ENCODE peak calls at places on chromosomes 7 and 10, in five cellular contexts. P, V, H, K and I are unnamed samples.
A peak's percentile ranks its signal among the peaks of the same experiment; 100 is the strongest.

GRCh38 chr7:26910221-26910620 is 45.8 kb upstream of the SKAP2 start:
- DNase-seq in V (no peak), P (peak; percentile 18), H (no peak), K (no peak), I (peak; percentile 6)

GRCh38 chr10:132599712-132600111 is 62.1 kb downstream of the INPP5A start:
- DNase-seq in P (no peak), H (no peak), V (no peak), K (no peak), I (no peak)

GRCh38 chr7:1512781-1513656 is 8.8 kb upstream of the INTS1 start:
- DNase-seq in H (peak; percentile 91), P (no peak), V (no peak), K (no peak), I (no peak)

GRCh38 chr7:24383055-24383454 is 99.1 kb downstream of the NPY start:
- DNase-seq in P (no peak), H (no peak), V (no peak), K (no peak), I (no peak)

GRCh38 chr10:133554600-133554999 is 10.8 kb downstream of the SYCE1 start:
- DNase-seq in V (no peak), P (no peak), K (no peak), H (no peak), I (no peak)

GRCh38 chr7:90579181-90579688 is 16.9 kb upstream of the CDK14 start:
- DNase-seq in P (no peak), K (no peak), V (no peak), H (no peak), I (no peak)

GRCh38 chr10:9038146-9038714 is 983.7 kb downstream of the GATA3 start:
- DNase-seq in P (no peak), V (no peak), H (no peak), K (no peak), I (no peak)

GRCh38 chr7:97016392-97017196 is 8.0 kb downstream of the DLX5 start:
- DNase-seq in P (peak; percentile 76), V (no peak), H (no peak), K (no peak), I (peak; percentile 92)

GRCh38 chr10:97705006-97705670 is 8.4 kb upstream of the MARVELD1 start:
- DNase-seq in P (no peak), H (no peak), K (no peak), V (no peak), I (no peak)

GRCh38 chr7:140232959-140233649 is 56.3 kb upstream of the KDM7A start:
- DNase-seq in H (no peak), K (peak; percentile 70), V (no peak), P (peak; percentile 52), I (no peak)

GRCh38 chr10:14954934-14955333 is 1.0 kb upstream of the DCLRE1C start:
- DNase-seq in K (no peak), P (no peak), H (no peak), V (no peak), I (no peak)
- H3K4me3 ChIP-seq in K (no peak overlapping the region), P (peak overlapping the region; percentile 82), H (peak overlapping the region; percentile 75), V (peak overlapping the region; percentile 74), I (peak overlapping the region; percentile 81)

GRCh38 chr10:129890170-129890569 is 73.9 kb downstream of the EBF3 start:
- DNase-seq in K (no peak), P (no peak), V (no peak), H (no peak), I (no peak)
- TF ChIP-seq JUNB in K (no peak), P (no peak), V (no peak), H (no peak), I (no peak)

DNA sequence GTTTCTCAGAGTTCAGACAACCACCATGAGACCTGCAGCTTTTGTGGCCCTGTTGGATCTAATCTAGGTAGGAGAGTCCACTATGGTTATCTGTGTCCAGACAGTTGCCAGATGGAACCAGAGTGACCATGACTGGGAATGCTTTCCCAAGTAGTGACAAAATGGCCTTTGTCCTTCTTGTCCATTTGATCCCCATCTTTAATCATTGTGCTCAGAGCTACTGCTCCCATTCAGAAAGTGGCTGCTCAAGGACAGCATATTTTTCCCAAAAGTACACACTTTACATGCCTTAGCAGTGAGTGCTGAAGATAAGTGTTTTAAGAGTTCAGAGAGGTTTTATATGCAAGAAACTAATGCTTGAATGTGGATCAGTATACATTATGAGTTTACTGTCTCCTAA is 5.4 kb upstream of the ACSM6 start:
- DNase-seq in V (no peak), H (no peak), P (peak; percentile 32), K (no peak), I (no peak)
- H3K4me3 ChIP-seq in V (no peak overlapping the region), H (no peak overlapping the region), P (no peak overlapping the region), K (no peak overlapping the region), I (no peak overlapping the region)

DNA sequence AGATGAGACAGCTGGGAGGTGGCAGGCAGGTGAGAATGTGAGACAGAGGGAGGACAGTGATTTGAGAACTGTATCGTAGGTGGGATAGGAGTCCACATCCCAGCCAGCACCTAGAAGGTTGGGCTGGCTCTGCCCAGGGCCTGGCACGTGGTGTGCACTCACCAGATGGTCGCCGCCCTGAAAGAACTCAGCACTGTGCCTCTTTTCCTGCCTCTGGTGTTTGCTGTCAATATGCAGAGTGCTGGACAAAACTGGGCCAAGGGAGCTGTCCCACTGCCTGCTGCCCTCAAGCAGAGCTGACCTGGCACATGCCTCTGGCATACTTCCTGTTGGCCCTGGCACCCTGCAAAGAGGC is 36.8 kb downstream of the CHST3 start:
- DNase-seq in H (no peak), V (no peak), K (no peak), P (no peak), I (no peak)
- TF ChIP-seq JUNB in H (no peak), V (no peak), K (no peak), P (no peak), I (no peak)

DNA sequence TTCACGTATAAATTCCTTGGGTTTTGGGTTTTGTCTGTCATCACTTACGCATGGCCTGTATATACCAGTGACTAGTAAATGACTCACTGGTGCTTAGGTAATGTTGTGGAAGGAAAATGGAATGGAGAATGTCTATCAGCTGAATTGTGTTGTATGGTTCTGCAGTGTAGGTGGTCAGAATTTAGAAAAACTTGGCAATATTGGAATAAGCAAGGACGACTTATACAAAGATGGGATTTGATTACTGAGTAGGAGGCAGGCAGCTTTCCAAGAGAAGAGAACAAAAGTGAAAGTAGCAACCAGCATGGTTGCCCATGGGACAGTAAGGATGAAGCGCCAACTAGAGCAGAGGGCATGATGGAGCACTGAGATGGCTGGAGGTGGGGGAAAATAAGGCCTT is 168.6 kb upstream of the CSTF2T start:
- DNase-seq in H (no peak), K (no peak), V (no peak), P (no peak), I (no peak)
- H3K4me3 ChIP-seq in H (no peak overlapping the region), K (no peak overlapping the region), V (no peak overlapping the region), P (no peak overlapping the region), I (no peak overlapping the region)

GRCh38 chr7:83410989-83411591 is 237.8 kb downstream of the SEMA3E start:
- DNase-seq in H (peak; percentile 13), V (peak; percentile 15), K (no peak), P (peak; percentile 28), I (peak; percentile 78)
- TF ChIP-seq JUNB in H (no peak), V (no peak), K (no peak), P (no peak), I (no peak)